ENCODE peak calls at places on chromosomes 5 and 9, in seven cellular contexts. U is WTC11; T is EH; V is activated CD4-positive, alpha-beta T cell treated with anti-CD3 and anti-CD28 coated beads for 24 hours; X is left ventricle myocardium superior; L is dermis microvascular lymphatic vessel endothelial cell; I is ACHN. J is an unnamed sample.

GRCh38 chr5:114305402-114306207 is 56.3 kb upstream of the KCNN2 start:
- DNase-seq in U (no peak), T (peak), V (no peak), X (no peak), L (no peak), I (peak), J (peak)

GRCh38 chr5:83577036-83577636 is 105.6 kb downstream of the VCAN start:
- DNase-seq in U (no peak), T (peak), V (no peak), X (no peak), L (no peak), I (peak), J (peak)

GRCh38 chr5:71482132-71482531 is 26.7 kb downstream of the BDP1 start:
- DNase-seq in U (no peak), T (peak), V (no peak), X (no peak), L (no peak), I (no peak), J (peak)

GRCh38 chr5:81779125-81779934 is 28.4 kb upstream of the SSBP2 start:
- DNase-seq in U (no peak), T (peak), V (no peak), X (peak), L (peak), I (peak), J (peak)

GRCh38 chr5:78893959-78894676 is 91.0 kb downstream of the ARSB start:
- DNase-seq in U (no peak), T (no peak), V (no peak), X (no peak), L (no peak), I (no peak), J (no peak)

GRCh38 chr5:159837860-159838259 is 78.4 kb upstream of the ADRA1B start:
- DNase-seq in U (no peak), T (peak), V (no peak), X (no peak), L (no peak), I (no peak), J (no peak)

GRCh38 chr5:137190441-137190840 is 308.7 kb downstream of the SPOCK1 start:
- DNase-seq in U (no peak), T (peak), V (no peak), X (no peak), L (no peak), I (no peak), J (no peak)

GRCh38 chr5:128966846-128967245 is 1.6 kb downstream of the SLC27A6 start:
- DNase-seq in U (no peak), T (no peak), V (no peak), X (no peak), L (no peak), I (no peak), J (no peak)

GRCh38 chr5:39526914-39527477 is 102.2 kb upstream of the DAB2 start:
- DNase-seq in U (no peak), T (peak), V (no peak), X (no peak), L (peak), I (no peak), J (peak)

GRCh38 chr5:21181726-21182125 is 1193.7 kb upstream of the CDH18 start:
- DNase-seq in U (no peak), T (no peak), V (no peak), X (no peak), L (peak), I (no peak), J (peak)

GRCh38 chr9:7246917-7247538 is 489.3 kb downstream of the KDM4C start:
- DNase-seq in U (no peak), T (no peak), V (no peak), X (no peak), L (no peak), I (no peak), J (no peak)

GRCh38 chr5:32942225-32942989 is 231.3 kb downstream of the NPR3 start:
- DNase-seq in U (peak), T (peak), V (peak), X (no peak), L (peak), I (peak), J (peak)

GRCh38 chr5:78327761-78328510 is 32.5 kb upstream of the SCAMP1 start:
- DNase-seq in U (no peak), T (no peak), V (no peak), X (no peak), L (no peak), I (no peak), J (no peak)

GRCh38 chr9:94903961-94904421 is 177.5 kb downstream of the AOPEP start:
- DNase-seq in U (no peak), T (peak), V (no peak), X (no peak), L (no peak), I (no peak), J (no peak)

GRCh38 chr9:136700959-136701664 is 11.3 kb upstream of the DIPK1B start:
- DNase-seq in U (no peak), T (no peak), V (peak), X (peak), L (no peak), I (no peak), J (no peak)

GRCh38 chr9:14313378-14313940 is 482 bp downstream of the NFIB start:
- DNase-seq in U (peak), T (no peak), V (no peak), X (peak), L (no peak), I (peak), J (peak)

GRCh38 chr9:117317192-117317591 is 97.7 kb downstream of the ASTN2 start:
- DNase-seq in U (no peak), T (no peak), V (no peak), X (no peak), L (no peak), I (no peak), J (no peak)

GRCh38 chr5:74371621-74372020 is 268.9 kb downstream of the ENC1 start:
- DNase-seq in U (no peak), T (no peak), V (no peak), X (no peak), L (no peak), I (no peak), J (no peak)

GRCh38 chr5:7540806-7541205 is 144.9 kb downstream of the ADCY2 start:
- DNase-seq in U (no peak), T (no peak), V (no peak), X (no peak), L (no peak), I (no peak), J (no peak)

GRCh38 chr9:93918071-93918470 is 37.1 kb downstream of the BARX1 start:
- DNase-seq in U (no peak), T (no peak), V (no peak), X (no peak), L (no peak), I (no peak), J (no peak)

GRCh38 chr5:3343911-3344310 is 251.7 kb upstream of the IRX1 start:
- DNase-seq in U (no peak), T (no peak), V (no peak), X (no peak), L (no peak), I (no peak), J (no peak)

GRCh38 chr5:1734271-1734907 is 65.2 kb downstream of the MRPL36 start:
- DNase-seq in U (no peak), T (no peak), V (no peak), X (no peak), L (no peak), I (no peak), J (no peak)

GRCh38 chr9:96874947-96875459 is 20.7 kb upstream of the ZNF782 start:
- DNase-seq in U (no peak), T (no peak), V (peak), X (no peak), L (no peak), I (peak), J (peak)

GRCh38 chr5:127673401-127673800 is 24.5 kb downstream of the CTXN3 start:
- DNase-seq in U (no peak), T (peak), V (no peak), X (no peak), L (no peak), I (no peak), J (no peak)

GRCh38 chr5:135386096-135386495 is 12.9 kb downstream of the MACROH2A1 start:
- DNase-seq in U (no peak), T (peak), V (no peak), X (no peak), L (peak), I (no peak), J (peak)

GRCh38 chr9:26331223-26331622 is 561.4 kb downstream of the CAAP1 start:
- DNase-seq in U (no peak), T (peak), V (no peak), X (no peak), L (no peak), I (no peak), J (no peak)

GRCh38 chr5:11346336-11346735 is 557.9 kb downstream of the CTNND2 start:
- DNase-seq in U (peak), T (no peak), V (no peak), X (no peak), L (no peak), I (no peak), J (no peak)

GRCh38 chr5:171494452-171495121 is 75.1 kb downstream of the FGF18 start:
- DNase-seq in U (peak), T (peak), V (no peak), X (peak), L (no peak), I (peak), J (peak)